ENCODE peak calls at places on chromosomes 3 and 15, in ten cellular contexts. One of them, this sample, is unnamed.
A peak's percentile ranks its signal among the peaks of the same experiment; 100 is the strongest.

GRCh38 chr3:39249453-39250115 is 30.3 kb downstream of the CX3CR1 start:
- DNase-seq in upper lobe of left lung: no peak
- DNase-seq in transverse colon: no peak
- DNase-seq in sigmoid colon: no peak
- DNase-seq in HepG2: no peak
- DNase-seq in SK-N-SH: no peak
- DNase-seq in esophagus muscularis mucosa: peak; percentile 75
- DNase-seq in GM12878: no peak
- DNase-seq in suprapubic skin: no peak
- DNase-seq in K562: no peak
- DNase-seq in this sample: no peak

GRCh38 chr15:92391640-92392039 is 2.0 kb upstream of the ST8SIA2 start:
- DNase-seq in suprapubic skin: no peak
- DNase-seq in K562: peak; percentile 23
- DNase-seq in sigmoid colon: no peak
- DNase-seq in SK-N-SH: no peak
- DNase-seq in HepG2: peak; percentile 6
- DNase-seq in transverse colon: no peak
- DNase-seq in esophagus muscularis mucosa: no peak
- DNase-seq in upper lobe of left lung: no peak
- DNase-seq in GM12878: no peak
- DNase-seq in this sample: no peak

GRCh38 chr3:178500631-178501030 is 35.6 kb upstream of the KCNMB2 start:
- DNase-seq in HepG2: no peak
- DNase-seq in K562: no peak
- DNase-seq in suprapubic skin: no peak
- DNase-seq in sigmoid colon: no peak
- DNase-seq in GM12878: no peak
- DNase-seq in esophagus muscularis mucosa: no peak
- DNase-seq in upper lobe of left lung: no peak
- DNase-seq in transverse colon: no peak
- DNase-seq in SK-N-SH: no peak
- DNase-seq in this sample: no peak

GRCh38 chr15:80695911-80696651 is 971 bp downstream of the ABHD17C start:
- DNase-seq in suprapubic skin: peak; percentile 68
- DNase-seq in SK-N-SH: peak; percentile 53
- DNase-seq in transverse colon: peak; percentile 78
- DNase-seq in upper lobe of left lung: peak; percentile 62
- DNase-seq in sigmoid colon: no peak
- DNase-seq in HepG2: peak; percentile 20
- DNase-seq in esophagus muscularis mucosa: no peak
- DNase-seq in K562: no peak
- DNase-seq in GM12878: no peak
- DNase-seq in this sample: peak; percentile 69

GRCh38 chr3:139353920-139354556 is 10.2 kb downstream of the MRPS22 start:
- DNase-seq in esophagus muscularis mucosa: no peak
- DNase-seq in SK-N-SH: peak; percentile 53
- DNase-seq in upper lobe of left lung: no peak
- DNase-seq in GM12878: no peak
- DNase-seq in sigmoid colon: no peak
- DNase-seq in suprapubic skin: no peak
- DNase-seq in transverse colon: no peak
- DNase-seq in HepG2: peak; percentile 62
- DNase-seq in K562: peak; percentile 65
- DNase-seq in this sample: no peak

GRCh38 chr3:2837893-2838292 is 272.3 kb downstream of the IL5RA start:
- DNase-seq in sigmoid colon: no peak
- DNase-seq in K562: no peak
- DNase-seq in SK-N-SH: peak; percentile 30
- DNase-seq in GM12878: no peak
- DNase-seq in transverse colon: no peak
- DNase-seq in suprapubic skin: no peak
- DNase-seq in esophagus muscularis mucosa: no peak
- DNase-seq in upper lobe of left lung: no peak
- DNase-seq in HepG2: no peak
- DNase-seq in this sample: no peak

GRCh38 chr3:171199473-171199829 is 172.9 kb upstream of the SLC2A2 start:
- DNase-seq in GM12878: no peak
- DNase-seq in transverse colon: no peak
- DNase-seq in upper lobe of left lung: no peak
- DNase-seq in K562: no peak
- DNase-seq in SK-N-SH: no peak
- DNase-seq in HepG2: no peak
- DNase-seq in suprapubic skin: no peak
- DNase-seq in sigmoid colon: no peak
- DNase-seq in esophagus muscularis mucosa: no peak
- DNase-seq in this sample: no peak

GRCh38 chr3:19888428-19889152 is 45.4 kb downstream of the EFHB start:
- DNase-seq in HepG2: no peak
- DNase-seq in suprapubic skin: no peak
- DNase-seq in upper lobe of left lung: no peak
- DNase-seq in GM12878: no peak
- DNase-seq in K562: peak; percentile 24
- DNase-seq in SK-N-SH: no peak
- DNase-seq in sigmoid colon: no peak
- DNase-seq in transverse colon: no peak
- DNase-seq in esophagus muscularis mucosa: no peak
- DNase-seq in this sample: no peak

DNA sequence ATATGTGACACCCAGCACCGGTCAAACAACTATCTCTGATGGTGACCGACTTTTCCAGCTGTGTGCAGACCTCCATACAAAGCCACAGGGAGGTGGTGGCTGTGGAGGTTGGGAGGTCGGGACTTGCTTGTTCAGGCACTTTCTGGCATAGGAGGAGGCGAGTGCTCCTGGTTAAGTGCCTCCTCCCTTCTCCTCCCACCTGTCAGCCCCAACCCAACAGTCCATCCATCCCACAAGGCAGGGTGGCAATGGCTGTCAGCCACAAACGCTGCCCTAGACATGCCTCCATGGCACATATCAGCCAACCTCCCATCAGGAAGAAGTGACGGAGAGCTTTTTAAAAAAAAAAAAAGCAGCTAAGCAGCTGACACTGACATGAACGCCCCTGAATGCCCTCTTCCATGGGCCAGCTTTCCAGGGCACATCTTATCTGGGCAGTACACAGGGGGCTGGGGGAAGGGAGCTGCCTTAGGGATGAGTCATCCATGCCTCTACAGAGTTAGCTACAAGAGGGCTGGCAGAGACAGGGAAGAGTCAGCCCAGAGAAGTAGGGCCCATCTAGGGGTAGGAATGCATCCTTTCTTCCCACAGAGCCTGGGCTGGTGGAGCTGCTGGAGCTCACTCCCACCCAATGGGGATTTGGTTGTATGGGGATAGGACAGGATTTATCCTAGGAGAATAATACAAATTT is 41.2 kb downstream of the CCDC12 start:
- DNase-seq in esophagus muscularis mucosa: no peak
- DNase-seq in GM12878: no peak
- DNase-seq in K562: peak; percentile 84
- DNase-seq in HepG2: peak; percentile 92
- DNase-seq in upper lobe of left lung: peak; percentile 93
- DNase-seq in suprapubic skin: no peak
- DNase-seq in transverse colon: peak; percentile 58
- DNase-seq in SK-N-SH: peak; percentile 64
- DNase-seq in sigmoid colon: peak; percentile 95
- DNase-seq in this sample: peak; percentile 78
- H3K4me1 ChIP-seq in esophagus muscularis mucosa: peaks cover 97% of the 10 kb centered on the region
- H3K4me1 ChIP-seq in GM12878: peaks cover 54% of the 10 kb centered on the region
- H3K4me1 ChIP-seq in K562: peaks cover 40% of the 10 kb centered on the region
- H3K4me1 ChIP-seq in HepG2: peaks cover 92% of the 10 kb centered on the region
- H3K4me1 ChIP-seq in upper lobe of left lung: peaks cover 97% of the 10 kb centered on the region
- H3K4me1 ChIP-seq in suprapubic skin: peaks cover 74% of the 10 kb centered on the region
- H3K4me1 ChIP-seq in transverse colon: peaks cover 70% of the 10 kb centered on the region
- H3K4me1 ChIP-seq in SK-N-SH: peaks cover 54% of the 10 kb centered on the region
- H3K4me1 ChIP-seq in sigmoid colon: no peaks in the 10 kb centered on the region
- H3K4me1 ChIP-seq in this sample: peaks cover 78% of the 10 kb centered on the region

GRCh38 chr3:129614435-129614834 is 8.0 kb upstream of the PLXND1 start:
- DNase-seq in GM12878: no peak
- DNase-seq in suprapubic skin: no peak
- DNase-seq in HepG2: no peak
- DNase-seq in sigmoid colon: no peak
- DNase-seq in transverse colon: no peak
- DNase-seq in upper lobe of left lung: no peak
- DNase-seq in SK-N-SH: no peak
- DNase-seq in K562: no peak
- DNase-seq in esophagus muscularis mucosa: no peak
- DNase-seq in this sample: no peak

GRCh38 chr3:129611446-129611800 is 4.9 kb upstream of the PLXND1 start:
- DNase-seq in upper lobe of left lung: no peak
- DNase-seq in esophagus muscularis mucosa: no peak
- DNase-seq in SK-N-SH: no peak
- DNase-seq in transverse colon: no peak
- DNase-seq in K562: no peak
- DNase-seq in HepG2: no peak
- DNase-seq in GM12878: no peak
- DNase-seq in suprapubic skin: no peak
- DNase-seq in sigmoid colon: no peak
- DNase-seq in this sample: no peak

GRCh38 chr3:129613205-129613740 is 6.8 kb upstream of the PLXND1 start:
- DNase-seq in sigmoid colon: no peak
- DNase-seq in HepG2: no peak
- DNase-seq in K562: no peak
- DNase-seq in GM12878: no peak
- DNase-seq in upper lobe of left lung: no peak
- DNase-seq in SK-N-SH: peak; percentile 64
- DNase-seq in transverse colon: no peak
- DNase-seq in esophagus muscularis mucosa: no peak
- DNase-seq in suprapubic skin: no peak
- DNase-seq in this sample: no peak

GRCh38 chr3:129611812-129612349 is 5.4 kb upstream of the PLXND1 start:
- DNase-seq in esophagus muscularis mucosa: no peak
- DNase-seq in SK-N-SH: no peak
- DNase-seq in transverse colon: no peak
- DNase-seq in K562: no peak
- DNase-seq in suprapubic skin: no peak
- DNase-seq in sigmoid colon: no peak
- DNase-seq in HepG2: peak; percentile 70
- DNase-seq in upper lobe of left lung: no peak
- DNase-seq in GM12878: no peak
- DNase-seq in this sample: no peak

GRCh38 chr3:129612350-129613204 is 6.1 kb upstream of the PLXND1 start:
- DNase-seq in GM12878: no peak
- DNase-seq in suprapubic skin: no peak
- DNase-seq in upper lobe of left lung: no peak
- DNase-seq in esophagus muscularis mucosa: no peak
- DNase-seq in SK-N-SH: no peak
- DNase-seq in K562: no peak
- DNase-seq in HepG2: peak; percentile 89
- DNase-seq in sigmoid colon: no peak
- DNase-seq in transverse colon: no peak
- DNase-seq in this sample: no peak
- TF ChIP-seq EP300 in GM12878: no peak
- TF ChIP-seq EP300 in suprapubic skin: no peak
- TF ChIP-seq EP300 in upper lobe of left lung: no peak
- TF ChIP-seq EP300 in esophagus muscularis mucosa: no peak
- TF ChIP-seq EP300 in SK-N-SH: no peak
- TF ChIP-seq EP300 in K562: no peak
- TF ChIP-seq EP300 in HepG2: peak; percentile 49
- TF ChIP-seq EP300 in sigmoid colon: no peak
- TF ChIP-seq EP300 in transverse colon: no peak
- TF ChIP-seq EP300 in this sample: no peak

DNA sequence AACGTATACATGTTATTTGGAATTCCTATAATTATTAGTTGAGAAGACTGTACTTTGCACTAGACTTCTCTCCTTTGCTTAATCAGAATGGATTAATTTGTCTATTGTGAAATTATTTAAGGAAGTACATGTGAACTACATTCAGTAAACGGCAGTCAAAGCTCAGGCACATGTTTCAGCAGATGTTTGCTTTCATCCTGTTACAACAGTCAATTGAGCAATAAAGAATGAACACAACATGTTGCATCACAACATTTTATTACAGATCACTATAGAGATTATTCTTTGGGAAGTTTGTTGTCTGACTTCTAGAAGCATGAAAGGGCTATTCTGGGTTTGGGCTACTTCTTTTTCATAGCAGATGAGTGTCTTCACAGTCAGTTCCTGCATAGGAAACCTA is 39.2 kb downstream of the RAB27A start:
- DNase-seq in K562: no peak
- DNase-seq in suprapubic skin: no peak
- DNase-seq in SK-N-SH: no peak
- DNase-seq in GM12878: no peak
- DNase-seq in sigmoid colon: no peak
- DNase-seq in transverse colon: peak; percentile 18
- DNase-seq in esophagus muscularis mucosa: no peak
- DNase-seq in HepG2: peak; percentile 78
- DNase-seq in upper lobe of left lung: peak; percentile 55
- DNase-seq in this sample: no peak
- TF ChIP-seq POLR2AphosphoS5 in K562: no peak
- TF ChIP-seq POLR2AphosphoS5 in suprapubic skin: peak; percentile 89
- TF ChIP-seq POLR2AphosphoS5 in SK-N-SH: no peak
- TF ChIP-seq POLR2AphosphoS5 in GM12878: no peak
- TF ChIP-seq POLR2AphosphoS5 in sigmoid colon: peak; percentile 55
- TF ChIP-seq POLR2AphosphoS5 in transverse colon: peak; percentile 78
- TF ChIP-seq POLR2AphosphoS5 in esophagus muscularis mucosa: no peak
- TF ChIP-seq POLR2AphosphoS5 in HepG2: no peak
- TF ChIP-seq POLR2AphosphoS5 in upper lobe of left lung: no peak
- TF ChIP-seq POLR2AphosphoS5 in this sample: peak; percentile 87

GRCh38 chr3:146157325-146158060 is 3.5 kb downstream of the PLOD2 start:
- DNase-seq in sigmoid colon: no peak
- DNase-seq in upper lobe of left lung: no peak
- DNase-seq in HepG2: no peak
- DNase-seq in K562: no peak
- DNase-seq in transverse colon: no peak
- DNase-seq in SK-N-SH: no peak
- DNase-seq in GM12878: no peak
- DNase-seq in esophagus muscularis mucosa: no peak
- DNase-seq in suprapubic skin: no peak
- DNase-seq in this sample: no peak

GRCh38 chr3:146156801-146157310 is 4.1 kb downstream of the PLOD2 start:
- DNase-seq in transverse colon: peak; percentile 26
- DNase-seq in HepG2: no peak
- DNase-seq in upper lobe of left lung: no peak
- DNase-seq in SK-N-SH: no peak
- DNase-seq in K562: no peak
- DNase-seq in suprapubic skin: no peak
- DNase-seq in GM12878: no peak
- DNase-seq in sigmoid colon: no peak
- DNase-seq in esophagus muscularis mucosa: no peak
- DNase-seq in this sample: peak; percentile 59

GRCh38 chr3:146154316-146154715 is 6.7 kb downstream of the PLOD2 start:
- DNase-seq in HepG2: no peak
- DNase-seq in suprapubic skin: no peak
- DNase-seq in GM12878: no peak
- DNase-seq in esophagus muscularis mucosa: no peak
- DNase-seq in transverse colon: no peak
- DNase-seq in SK-N-SH: no peak
- DNase-seq in upper lobe of left lung: no peak
- DNase-seq in K562: no peak
- DNase-seq in sigmoid colon: no peak
- DNase-seq in this sample: no peak

GRCh38 chr3:146155022-146155421 is 6.0 kb downstream of the PLOD2 start:
- DNase-seq in transverse colon: no peak
- DNase-seq in SK-N-SH: no peak
- DNase-seq in K562: no peak
- DNase-seq in HepG2: no peak
- DNase-seq in esophagus muscularis mucosa: no peak
- DNase-seq in GM12878: no peak
- DNase-seq in sigmoid colon: no peak
- DNase-seq in upper lobe of left lung: no peak
- DNase-seq in suprapubic skin: no peak
- DNase-seq in this sample: no peak

DNA sequence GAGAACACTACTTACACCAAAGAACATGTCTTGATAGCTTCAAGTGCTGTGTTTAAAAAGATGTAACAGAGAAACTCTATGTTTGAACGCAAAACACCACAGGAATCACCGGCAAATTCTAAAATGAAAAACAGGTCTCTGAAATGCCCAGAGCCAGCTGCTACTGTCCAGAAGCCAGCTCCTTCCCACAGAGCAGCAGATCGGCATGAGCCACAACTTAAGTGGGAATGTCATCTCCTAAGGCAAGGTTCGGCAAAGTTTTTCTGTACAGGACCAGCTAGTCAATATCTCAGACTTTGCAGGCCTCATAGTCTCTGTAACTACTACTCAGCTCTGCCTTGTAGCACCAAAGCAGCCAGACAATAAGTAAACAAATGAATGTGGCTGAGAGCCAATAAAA is 4.9 kb downstream of the PLOD2 start:
- DNase-seq in sigmoid colon: no peak
- DNase-seq in HepG2: no peak
- DNase-seq in esophagus muscularis mucosa: no peak
- DNase-seq in SK-N-SH: no peak
- DNase-seq in suprapubic skin: no peak
- DNase-seq in GM12878: no peak
- DNase-seq in transverse colon: no peak
- DNase-seq in K562: no peak
- DNase-seq in upper lobe of left lung: no peak
- DNase-seq in this sample: no peak
- H3K4me1 ChIP-seq in sigmoid colon: no peaks in the 10 kb centered on the region
- H3K4me1 ChIP-seq in HepG2: peaks cover 70% of the 10 kb centered on the region
- H3K4me1 ChIP-seq in esophagus muscularis mucosa: peaks cover 82% of the 10 kb centered on the region
- H3K4me1 ChIP-seq in SK-N-SH: no peaks in the 10 kb centered on the region
- H3K4me1 ChIP-seq in suprapubic skin: peaks cover 22% of the 10 kb centered on the region
- H3K4me1 ChIP-seq in GM12878: no peaks in the 10 kb centered on the region
- H3K4me1 ChIP-seq in transverse colon: peaks cover 66% of the 10 kb centered on the region
- H3K4me1 ChIP-seq in K562: peaks cover 6% of the 10 kb centered on the region
- H3K4me1 ChIP-seq in upper lobe of left lung: peaks cover 15% of the 10 kb centered on the region
- H3K4me1 ChIP-seq in this sample: peaks cover 87% of the 10 kb centered on the region